ENCODE peak calls at places on chromosomes 2 and 18, in eight cellular contexts. V, Z, Q, X, W, A, L and E are unnamed samples.

GRCh38 chr2:42585779-42586178 is 17.3 kb downstream of the MTA3 start:
- DNase-seq in V (no peak), Z (no peak), Q (no peak), X (no peak), W (no peak), A (no peak), L (peak; percentile 37), E (no peak)

GRCh38 chr18:43671431-43671830 is 394.1 kb upstream of the SYT4 start:
- DNase-seq in V (no peak), Z (no peak), Q (no peak), X (no peak), W (no peak), A (no peak), L (peak; percentile 55), E (peak; percentile 12)

GRCh38 chr2:109351164-109351756 is 222.3 kb downstream of the SH3RF3 start:
- DNase-seq in V (peak; percentile 36), Z (peak; percentile 76), Q (no peak), X (no peak), W (peak; percentile 80), A (no peak), L (peak; percentile 97), E (peak; percentile 98)

GRCh38 chr18:73797419-73797818 is 350.2 kb downstream of the FBXO15 start:
- DNase-seq in V (no peak), Z (no peak), Q (no peak), X (no peak), W (no peak), A (no peak), L (no peak), E (no peak)

GRCh38 chr18:45110577-45111506 is 430.2 kb downstream of the SETBP1 start:
- DNase-seq in V (no peak), Z (peak; percentile 74), Q (no peak), X (no peak), W (peak; percentile 53), A (no peak), L (peak; percentile 53), E (peak; percentile 61)

GRCh38 chr2:13193075-13193474 is 476.3 kb downstream of the TRIB2 start:
- DNase-seq in V (no peak), Z (no peak), Q (no peak), X (no peak), W (no peak), A (no peak), L (peak; percentile 1), E (peak; percentile 82)

GRCh38 chr2:9594361-9595063 is 36.3 kb downstream of the YWHAQ start:
- DNase-seq in V (peak; percentile 31), Z (no peak), Q (no peak), X (no peak), W (no peak), A (peak; percentile 48), L (peak; percentile 85), E (peak; percentile 85)

GRCh38 chr2:226791056-226791486 is 8.5 kb downstream of the IRS1 start:
- DNase-seq in V (no peak), Z (no peak), Q (peak; percentile 36), X (no peak), W (no peak), A (no peak), L (peak; percentile 33), E (peak; percentile 67)

GRCh38 chr2:115083216-115083615 is 640.8 kb downstream of the DPP10 start:
- DNase-seq in V (no peak), Z (no peak), Q (no peak), X (no peak), W (no peak), A (no peak), L (no peak), E (no peak)

GRCh38 chr2:126117886-126118285 is 538.1 kb upstream of the GYPC start:
- DNase-seq in V (no peak), Z (no peak), Q (no peak), X (no peak), W (no peak), A (no peak), L (no peak), E (no peak)